ENCODE peak calls at places on chromosomes 1 and 21, in six cellular contexts. H, R, T, C, E and I are unnamed samples.

GRCh38 chr1:217535601-217536377 is 95.1 kb downstream of the GPATCH2 start:
- DNase-seq in H (no peak), R (no peak), T (no peak), C (no peak), E (no peak), I (no peak)

GRCh38 chr1:12654657-12655056 is 10.8 kb downstream of the AADACL4 start:
- DNase-seq in H (no peak), R (no peak), T (no peak), C (no peak), E (no peak), I (no peak)

GRCh38 chr1:12619396-12620141 is 1.6 kb upstream of the DHRS3 start:
- DNase-seq in H (peak), R (peak), T (peak), C (peak), E (peak), I (peak)

GRCh38 chr1:6275826-6276764 is 15.2 kb upstream of the GPR153 start:
- DNase-seq in H (peak), R (no peak), T (peak), C (no peak), E (no peak), I (no peak)

GRCh38 chr1:30748098-30748698 is 9.4 kb downstream of the LAPTM5 start:
- DNase-seq in H (no peak), R (no peak), T (no peak), C (peak), E (no peak), I (no peak)

GRCh38 chr1:1023700-1024099 is 3.8 kb downstream of the AGRN start:
- DNase-seq in H (no peak), R (no peak), T (no peak), C (no peak), E (no peak), I (no peak)

GRCh38 chr21:45698493-45698947 is 55.0 kb downstream of the PCBP3 start:
- DNase-seq in H (peak), R (peak), T (peak), C (no peak), E (no peak), I (no peak)

GRCh38 chr1:3432306-3432705 is 22.2 kb upstream of the ARHGEF16 start:
- DNase-seq in H (no peak), R (no peak), T (no peak), C (no peak), E (no peak), I (no peak)